ENCODE peak calls at places on chromosomes 12 and 14, in four cellular contexts. One of them, this sample, is unnamed.

GRCh38 chr14:73231874-73232851 is 5.1 kb upstream of the PAPLN start:
- DNase-seq in BJ: no peak
- DNase-seq in transverse colon: no peak
- DNase-seq in cardiac fibroblast: no peak
- DNase-seq in this sample: no peak

GRCh38 chr14:92603309-92604257 is 90.0 kb downstream of the RIN3 start:
- DNase-seq in cardiac fibroblast: peak; percentile 74
- DNase-seq in BJ: no peak
- DNase-seq in transverse colon: peak; percentile 43
- DNase-seq in this sample: no peak

GRCh38 chr14:101595349-101595748 is 34.1 kb downstream of the DIO3 start:
- DNase-seq in BJ: no peak
- DNase-seq in transverse colon: no peak
- DNase-seq in cardiac fibroblast: no peak
- DNase-seq in this sample: no peak

GRCh38 chr12:5522358-5523335 is 90.7 kb downstream of the NTF3 start:
- DNase-seq in transverse colon: no peak
- DNase-seq in BJ: no peak
- DNase-seq in cardiac fibroblast: no peak
- DNase-seq in this sample: no peak

GRCh38 chr12:25256826-25257225 is 6.1 kb upstream of the KRAS start:
- DNase-seq in cardiac fibroblast: no peak
- DNase-seq in BJ: no peak
- DNase-seq in transverse colon: no peak
- DNase-seq in this sample: no peak

GRCh38 chr12:85036241-85036707 is at the start of the genes LRRIQ1 and TSPAN19:
- DNase-seq in transverse colon: peak; percentile 48
- DNase-seq in cardiac fibroblast: peak; percentile 93
- DNase-seq in BJ: no peak
- DNase-seq in this sample: peak; percentile 12

GRCh38 chr14:102775855-102776760 is 1.1 kb upstream of the TRAF3 start:
- DNase-seq in transverse colon: peak; percentile 70
- DNase-seq in cardiac fibroblast: peak; percentile 84
- DNase-seq in BJ: no peak
- DNase-seq in this sample: peak; percentile 40

GRCh38 chr14:91264151-91265150 is 19.9 kb upstream of the GPR68 start:
- DNase-seq in transverse colon: peak; percentile 38
- DNase-seq in cardiac fibroblast: no peak
- DNase-seq in BJ: no peak
- DNase-seq in this sample: no peak

GRCh38 chr14:44112774-44113460 is 394.2 kb downstream of the FSCB start:
- DNase-seq in cardiac fibroblast: no peak
- DNase-seq in transverse colon: no peak
- DNase-seq in BJ: no peak
- DNase-seq in this sample: no peak

GRCh38 chr12:45781080-45781479 is 51.6 kb downstream of the ARID2 start:
- DNase-seq in transverse colon: no peak
- DNase-seq in cardiac fibroblast: no peak
- DNase-seq in BJ: no peak
- DNase-seq in this sample: no peak

GRCh38 chr12:26114720-26115406 is 10.0 kb downstream of the BHLHE41 start:
- DNase-seq in transverse colon: no peak
- DNase-seq in BJ: no peak
- DNase-seq in cardiac fibroblast: no peak
- DNase-seq in this sample: no peak

GRCh38 chr12:123143753-123144461 is 7.0 kb downstream of the PITPNM2 start:
- DNase-seq in transverse colon: no peak
- DNase-seq in cardiac fibroblast: no peak
- DNase-seq in BJ: no peak
- DNase-seq in this sample: no peak

GRCh38 chr14:66009104-66009503 is 477.1 kb upstream of the CCDC196 start:
- DNase-seq in BJ: no peak
- DNase-seq in cardiac fibroblast: peak; percentile 71
- DNase-seq in transverse colon: no peak
- DNase-seq in this sample: peak; percentile 37

GRCh38 chr12:108675792-108676191 is 42.1 kb upstream of the SELPLG start:
- DNase-seq in BJ: no peak
- DNase-seq in cardiac fibroblast: no peak
- DNase-seq in transverse colon: no peak
- DNase-seq in this sample: no peak

GRCh38 chr14:103257211-103257962 is 76.7 kb upstream of the EIF5 start:
- DNase-seq in cardiac fibroblast: peak; percentile 51
- DNase-seq in transverse colon: no peak
- DNase-seq in BJ: no peak
- DNase-seq in this sample: no peak

GRCh38 chr14:76257111-76257803 is 105.5 kb downstream of the GPATCH2L start:
- DNase-seq in cardiac fibroblast: peak; percentile 93
- DNase-seq in transverse colon: no peak
- DNase-seq in BJ: no peak
- DNase-seq in this sample: peak; percentile 10

GRCh38 chr12:40618621-40619020 is 73.6 kb upstream of the CNTN1 start:
- DNase-seq in transverse colon: no peak
- DNase-seq in BJ: no peak
- DNase-seq in cardiac fibroblast: no peak
- DNase-seq in this sample: no peak

GRCh38 chr12:28202374-28203130 is 12.3 kb downstream of the CCDC91 start:
- DNase-seq in transverse colon: no peak
- DNase-seq in BJ: no peak
- DNase-seq in cardiac fibroblast: no peak
- DNase-seq in this sample: no peak

GRCh38 chr14:22462923-22463322 is 126.1 kb downstream of the DAD1 start:
- DNase-seq in BJ: no peak
- DNase-seq in transverse colon: no peak
- DNase-seq in cardiac fibroblast: no peak
- DNase-seq in this sample: no peak

GRCh38 chr12:28121433-28121832 is 68.8 kb upstream of the CCDC91 start:
- DNase-seq in BJ: no peak
- DNase-seq in cardiac fibroblast: no peak
- DNase-seq in transverse colon: no peak
- DNase-seq in this sample: no peak

GRCh38 chr12:23816394-23816851 is 133.0 kb downstream of the SOX5 start:
- DNase-seq in BJ: no peak
- DNase-seq in transverse colon: no peak
- DNase-seq in cardiac fibroblast: no peak
- DNase-seq in this sample: no peak

GRCh38 chr14:102568115-102568614 is 24.3 kb upstream of the RCOR1 start:
- DNase-seq in cardiac fibroblast: no peak
- DNase-seq in transverse colon: peak; percentile 67
- DNase-seq in BJ: no peak
- DNase-seq in this sample: no peak

GRCh38 chr12:16857456-16857923 is 251.5 kb upstream of the LMO3 start:
- DNase-seq in transverse colon: no peak
- DNase-seq in BJ: no peak
- DNase-seq in cardiac fibroblast: no peak
- DNase-seq in this sample: no peak

GRCh38 chr12:92398565-92399309 is 253.1 kb upstream of the BTG1 start:
- DNase-seq in transverse colon: no peak
- DNase-seq in cardiac fibroblast: no peak
- DNase-seq in BJ: no peak
- DNase-seq in this sample: no peak

GRCh38 chr12:20368653-20369163 is 371 bp downstream of the PDE3A start:
- DNase-seq in cardiac fibroblast: peak; percentile 62
- DNase-seq in BJ: no peak
- DNase-seq in transverse colon: peak; percentile 23
- DNase-seq in this sample: no peak

GRCh38 chr12:21483531-21483930 is 17.9 kb downstream of the RECQL start:
- DNase-seq in transverse colon: no peak
- DNase-seq in BJ: no peak
- DNase-seq in cardiac fibroblast: no peak
- DNase-seq in this sample: no peak

GRCh38 chr14:74290415-74290814 is 12.3 kb downstream of the ABCD4 start:
- DNase-seq in transverse colon: no peak
- DNase-seq in cardiac fibroblast: peak; percentile 45
- DNase-seq in BJ: no peak
- DNase-seq in this sample: no peak

GRCh38 chr14:94386085-94387031 is 2.0 kb downstream of the SERPINA1 start:
- DNase-seq in BJ: no peak
- DNase-seq in cardiac fibroblast: no peak
- DNase-seq in transverse colon: no peak
- DNase-seq in this sample: no peak

GRCh38 chr12:98373019-98373554 is 142.3 kb upstream of the TMPO start:
- DNase-seq in BJ: no peak
- DNase-seq in transverse colon: no peak
- DNase-seq in cardiac fibroblast: peak; percentile 73
- DNase-seq in this sample: no peak

GRCh38 chr14:94062344-94062904 is 18.6 kb downstream of the DDX24 start:
- DNase-seq in transverse colon: no peak
- DNase-seq in BJ: no peak
- DNase-seq in cardiac fibroblast: peak; percentile 66
- DNase-seq in this sample: peak; percentile 34

GRCh38 chr14:52312872-52313492 is 1.1 kb upstream of the PTGER2 start:
- DNase-seq in transverse colon: no peak
- DNase-seq in BJ: no peak
- DNase-seq in cardiac fibroblast: no peak
- DNase-seq in this sample: no peak

GRCh38 chr14:52315355-52315718 is 1.2 kb downstream of the PTGER2 start:
- DNase-seq in BJ: no peak
- DNase-seq in cardiac fibroblast: no peak
- DNase-seq in transverse colon: no peak
- DNase-seq in this sample: no peak

GRCh38 chr14:52314521-52315354 is 626 bp downstream of the PTGER2 start:
- DNase-seq in cardiac fibroblast: peak; percentile 33
- DNase-seq in BJ: no peak
- DNase-seq in transverse colon: peak; percentile 41
- DNase-seq in this sample: no peak

GRCh38 chr14:52313493-52313881 is 625 bp upstream of the PTGER2 start:
- DNase-seq in transverse colon: no peak
- DNase-seq in BJ: no peak
- DNase-seq in cardiac fibroblast: no peak
- DNase-seq in this sample: no peak

DNA sequence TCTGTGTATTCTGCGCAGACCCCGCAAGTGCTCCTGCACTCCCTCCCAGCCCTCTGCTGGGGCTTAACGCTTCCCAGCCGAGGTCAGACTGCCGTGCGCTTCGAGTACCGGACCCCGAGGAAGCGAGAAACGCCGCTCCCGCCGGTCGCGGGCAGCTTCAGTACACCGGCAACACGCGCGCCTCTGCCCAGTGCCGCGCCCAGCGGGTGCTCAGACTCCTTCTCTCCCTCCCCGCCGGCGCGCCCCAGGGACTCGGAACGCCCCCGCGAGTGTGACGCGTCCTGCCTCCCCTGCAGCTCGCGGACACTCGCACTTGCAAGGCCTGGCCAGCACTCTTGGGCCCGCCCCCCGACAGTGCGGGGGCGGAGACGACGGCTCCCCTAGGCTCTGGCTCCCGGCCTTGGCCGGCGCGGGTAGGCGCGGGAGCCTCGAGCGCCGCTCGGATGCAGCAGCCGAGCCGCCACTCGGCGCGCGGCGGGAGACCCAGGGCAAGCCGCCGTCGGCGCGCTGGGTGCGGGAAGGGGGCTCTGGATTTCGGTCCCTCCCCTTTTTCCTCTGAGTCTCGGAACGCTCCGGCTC is at the start of gene PTGER2:
- DNase-seq in cardiac fibroblast: peak; percentile 91
- DNase-seq in BJ: no peak
- DNase-seq in transverse colon: peak; percentile 95
- DNase-seq in this sample: peak; percentile 42
- TF ChIP-seq CTCF in cardiac fibroblast: no peak
- TF ChIP-seq CTCF in BJ: no peak
- TF ChIP-seq CTCF in transverse colon: no peak
- TF ChIP-seq CTCF in this sample: no peak

GRCh38 chr12:120118710-120119097 is 2.2 kb upstream of the RAB35 start:
- DNase-seq in transverse colon: no peak
- DNase-seq in BJ: peak; percentile 53
- DNase-seq in cardiac fibroblast: peak; percentile 54
- DNase-seq in this sample: peak; percentile 37
- H3K4me3 ChIP-seq in transverse colon: no peak overlapping the region
- H3K4me3 ChIP-seq in BJ: peak overlapping the region; percentile 84
- H3K4me3 ChIP-seq in cardiac fibroblast: peak overlapping the region; percentile 96
- H3K4me3 ChIP-seq in this sample: peak overlapping the region; percentile 90

GRCh38 chr14:61492474-61492873 is 171.1 kb downstream of the PRKCH start:
- DNase-seq in BJ: no peak
- DNase-seq in cardiac fibroblast: no peak
- DNase-seq in transverse colon: no peak
- DNase-seq in this sample: no peak
- TF ChIP-seq CTCF in BJ: no peak
- TF ChIP-seq CTCF in cardiac fibroblast: no peak
- TF ChIP-seq CTCF in transverse colon: no peak
- TF ChIP-seq CTCF in this sample: no peak

GRCh38 chr14:21099596-21099985 is 1.1 kb upstream of the ZNF219 start:
- DNase-seq in transverse colon: no peak
- DNase-seq in cardiac fibroblast: no peak
- DNase-seq in BJ: no peak
- DNase-seq in this sample: no peak
- H3K4me3 ChIP-seq in transverse colon: no peak overlapping the region
- H3K4me3 ChIP-seq in cardiac fibroblast: no peak overlapping the region
- H3K4me3 ChIP-seq in BJ: peak overlapping the region; percentile 46
- H3K4me3 ChIP-seq in this sample: peak overlapping the region; percentile 69

GRCh38 chr12:124446364-124446763 is 121.0 kb downstream of the NCOR2 start:
- DNase-seq in cardiac fibroblast: no peak
- DNase-seq in transverse colon: no peak
- DNase-seq in BJ: no peak
- DNase-seq in this sample: no peak
- TF ChIP-seq CTCF in cardiac fibroblast: no peak
- TF ChIP-seq CTCF in transverse colon: no peak
- TF ChIP-seq CTCF in BJ: no peak
- TF ChIP-seq CTCF in this sample: no peak

DNA sequence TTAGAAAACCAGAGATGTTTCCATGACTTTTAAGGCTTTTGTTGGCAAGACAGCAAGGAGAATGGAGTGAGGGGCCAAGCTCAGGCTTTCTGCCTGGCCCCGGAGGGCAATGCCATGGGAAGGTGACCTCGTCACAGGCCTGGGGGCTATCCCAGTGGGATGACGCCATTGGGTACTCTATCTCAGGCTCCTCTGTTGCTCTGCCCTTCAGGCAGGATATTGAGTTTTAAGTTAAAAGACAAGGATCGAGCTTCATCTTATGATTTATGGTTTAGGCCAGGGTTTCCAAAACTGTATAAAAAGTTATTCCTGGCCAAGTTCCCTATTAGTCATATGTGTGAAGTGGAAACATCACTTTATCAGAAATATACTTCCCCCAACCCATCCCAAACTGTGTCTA is 127.8 kb downstream of the ZFP36L1 start:
- DNase-seq in transverse colon: no peak
- DNase-seq in BJ: no peak
- DNase-seq in cardiac fibroblast: peak; percentile 59
- DNase-seq in this sample: no peak
- H3K4me3 ChIP-seq in transverse colon: no peak overlapping the region
- H3K4me3 ChIP-seq in BJ: no peak overlapping the region
- H3K4me3 ChIP-seq in cardiac fibroblast: no peak overlapping the region
- H3K4me3 ChIP-seq in this sample: no peak overlapping the region

GRCh38 chr12:95963104-95963503 is 20.0 kb downstream of the AMDHD1 start:
- DNase-seq in BJ: no peak
- DNase-seq in transverse colon: no peak
- DNase-seq in cardiac fibroblast: no peak
- DNase-seq in this sample: no peak
- TF ChIP-seq CTCF in BJ: no peak
- TF ChIP-seq CTCF in transverse colon: no peak
- TF ChIP-seq CTCF in cardiac fibroblast: peak; percentile 10
- TF ChIP-seq CTCF in this sample: no peak

GRCh38 chr12:110266381-110266909 is 14.6 kb upstream of the ATP2A2 start:
- DNase-seq in cardiac fibroblast: no peak
- DNase-seq in BJ: no peak
- DNase-seq in transverse colon: no peak
- DNase-seq in this sample: no peak
- H3K4me3 ChIP-seq in cardiac fibroblast: no peak overlapping the region
- H3K4me3 ChIP-seq in BJ: no peak overlapping the region
- H3K4me3 ChIP-seq in transverse colon: no peak overlapping the region
- H3K4me3 ChIP-seq in this sample: no peak overlapping the region

GRCh38 chr12:55072093-55072492 is 52.3 kb downstream of the NEUROD4 start:
- DNase-seq in BJ: no peak
- DNase-seq in transverse colon: peak; percentile 32
- DNase-seq in cardiac fibroblast: peak; percentile 29
- DNase-seq in this sample: no peak
- TF ChIP-seq CTCF in BJ: peak; percentile 36
- TF ChIP-seq CTCF in transverse colon: peak; percentile 20
- TF ChIP-seq CTCF in cardiac fibroblast: peak; percentile 35
- TF ChIP-seq CTCF in this sample: peak; percentile 34